ENCODE peak calls at places on chromosomes 11 and 22, in eight cellular contexts. V is esophagus squamous epithelium; E is uterus; K is CD8-positive, alpha-beta memory T cell; B is kidney epithelial cell; S is body of pancreas; I is H1; P is OCI-LY7. Q is an unnamed sample.

GRCh38 chr11:69487391-69487790 is 5.9 kb downstream of the LINC01488 start:
- DNase-seq in K (no peak), P (no peak), E (no peak), V (no peak), I (no peak), S (no peak), B (no peak), Q (no peak)

GRCh38 chr11:113562981-113563461 is 87.8 kb upstream of the DRD2 start:
- DNase-seq in V (no peak), K (no peak), B (no peak), S (no peak), P (no peak), E (no peak), I (no peak), Q (no peak)

GRCh38 chr11:17978553-17979287 is 34.1 kb downstream of the SERGEF start:
- DNase-seq in E (no peak), B (no peak), V (no peak), S (peak), I (no peak), P (peak), K (no peak), Q (no peak)

GRCh38 chr11:15539645-15540044 is 424.9 kb downstream of the INSC start:
- DNase-seq in I (no peak), P (no peak), B (no peak), E (no peak), V (no peak), K (no peak), S (no peak), Q (no peak)

GRCh38 chr22:29139965-29140782 is 65.5 kb upstream of the EMID1 start:
- DNase-seq in E (no peak), V (no peak), K (no peak), S (no peak), P (no peak), I (no peak), B (no peak), Q (no peak)

GRCh38 chr11:71489311-71490043 is 36.5 kb downstream of the NADSYN1 start:
- DNase-seq in S (no peak), P (no peak), V (no peak), K (no peak), E (no peak), B (peak), I (no peak), Q (no peak)

GRCh38 chr11:12691473-12691872 is 17.3 kb downstream of the TEAD1 start:
- DNase-seq in S (no peak), I (no peak), V (no peak), P (no peak), E (no peak), K (no peak), B (no peak), Q (no peak)

GRCh38 chr22:19875531-19876313 is 21.0 kb upstream of the GNB1L start:
- DNase-seq in P (no peak), V (no peak), E (peak), I (no peak), K (no peak), B (no peak), S (no peak), Q (no peak)

GRCh38 chr11:20213790-20214189 is 53.5 kb upstream of the DBX1 start:
- DNase-seq in E (no peak), S (no peak), P (no peak), V (no peak), B (no peak), I (no peak), K (no peak), Q (no peak)

GRCh38 chr11:65524010-65524746 is 705 bp upstream of the SCYL1 start:
- DNase-seq in E (peak), K (peak), B (no peak), V (no peak), I (no peak), P (no peak), S (peak), Q (no peak)

GRCh38 chr11:91952056-91952455 is 272.6 kb upstream of the FAT3 start:
- DNase-seq in V (no peak), P (no peak), B (no peak), E (no peak), S (no peak), I (no peak), K (no peak), Q (no peak)

GRCh38 chr22:35596821-35597220 is 20.3 kb downstream of the MB start:
- DNase-seq in S (peak), B (no peak), P (no peak), K (no peak), I (no peak), V (no peak), E (no peak), Q (no peak)

GRCh38 chr11:106625566-106625965 is 392.7 kb downstream of the GUCY1A2 start:
- DNase-seq in P (no peak), K (no peak), B (no peak), S (no peak), E (no peak), I (no peak), V (no peak), Q (no peak)

GRCh38 chr11:71420455-71421241 is 27.5 kb downstream of the DHCR7 start:
- DNase-seq in S (peak), V (no peak), I (peak), B (peak), E (no peak), P (peak), K (no peak), Q (peak)

GRCh38 chr11:20205807-20206206 is 45.5 kb upstream of the DBX1 start:
- DNase-seq in E (no peak), P (no peak), K (no peak), I (no peak), V (no peak), S (no peak), B (no peak), Q (no peak)

GRCh38 chr22:39820266-39820665 is 73.3 kb downstream of the ENTHD1 start:
- DNase-seq in V (no peak), I (no peak), S (no peak), P (no peak), E (no peak), B (peak), K (no peak), Q (peak)

GRCh38 chr22:43269325-43270040 is 73.7 kb downstream of the SCUBE1 start:
- DNase-seq in B (no peak), V (no peak), K (no peak), P (no peak), I (no peak), E (no peak), S (no peak), Q (no peak)

GRCh38 chr11:9535189-9535781 is 38.2 kb upstream of the WEE1 start:
- DNase-seq in K (peak), V (no peak), S (peak), E (peak), I (peak), P (peak), B (no peak), Q (no peak)

GRCh38 chr22:30074994-30075393 is 5.3 kb upstream of the HORMAD2 start:
- DNase-seq in P (no peak), I (no peak), K (no peak), B (no peak), S (no peak), V (no peak), E (no peak), Q (no peak)

GRCh38 chr22:17910561-17911311 is 113.6 kb downstream of the MICAL3 start:
- DNase-seq in E (peak), K (no peak), P (no peak), B (peak), I (no peak), V (no peak), S (peak), Q (peak)

GRCh38 chr11:101010899-101011298 is 118.7 kb downstream of the PGR start:
- DNase-seq in B (no peak), I (peak), S (no peak), E (no peak), P (no peak), K (no peak), V (no peak), Q (no peak)

GRCh38 chr22:44550666-44551491 is 52.8 kb upstream of the RTL6 start:
- DNase-seq in P (no peak), V (no peak), E (peak), K (no peak), B (no peak), I (no peak), S (peak), Q (peak)

GRCh38 chr22:41480397-41480735 is 11.4 kb downstream of the ACO2 start:
- DNase-seq in S (no peak), V (no peak), B (no peak), I (no peak), E (no peak), K (no peak), P (no peak), Q (no peak)

GRCh38 chr11:119974051-119974450 is 163.9 kb downstream of the TRIM29 start:
- DNase-seq in I (no peak), V (no peak), E (no peak), K (no peak), B (no peak), S (no peak), P (no peak), Q (no peak)

GRCh38 chr11:94553938-94554337 is 10.2 kb downstream of the FUT4 start:
- DNase-seq in I (no peak), E (no peak), S (no peak), K (no peak), V (no peak), B (no peak), P (no peak), Q (no peak)

GRCh38 chr11:119478711-119479285 is 55.8 kb upstream of the THY1 start:
- DNase-seq in I (no peak), S (no peak), P (no peak), K (no peak), V (no peak), E (no peak), B (no peak), Q (no peak)

GRCh38 chr22:20054034-20054427 is 26.0 kb upstream of the DGCR8 start:
- DNase-seq in V (no peak), S (no peak), K (no peak), E (no peak), B (no peak), I (no peak), P (no peak), Q (no peak)

GRCh38 chr11:4060182-4060923 is 34.2 kb upstream of the RRM1 start:
- DNase-seq in P (no peak), B (no peak), K (no peak), S (no peak), I (no peak), V (no peak), E (no peak), Q (no peak)

GRCh38 chr11:92738281-92738680 is 231.2 kb upstream of the MTNR1B start:
- DNase-seq in E (no peak), B (no peak), I (no peak), V (no peak), K (no peak), S (no peak), P (no peak), Q (no peak)

GRCh38 chr11:47784785-47785381 is 17.7 kb upstream of the FNBP4 start:
- DNase-seq in E (no peak), V (no peak), B (no peak), P (no peak), S (no peak), K (no peak), I (no peak), Q (no peak)

GRCh38 chr11:91813263-91813662 is 411.4 kb upstream of the FAT3 start:
- DNase-seq in E (no peak), S (no peak), B (no peak), P (no peak), K (no peak), V (no peak), I (no peak), Q (no peak)

GRCh38 chr11:17273668-17274321 is 2.7 kb upstream of the NUCB2 start:
- DNase-seq in S (no peak), I (no peak), V (no peak), B (no peak), E (no peak), K (no peak), P (peak), Q (no peak)

GRCh38 chr22:23984430-23984829 is 4.5 kb downstream of the GSTT2 start:
- DNase-seq in S (no peak), I (no peak), P (peak), K (no peak), V (no peak), E (no peak), B (no peak), Q (no peak)

GRCh38 chr11:28743101-28743550 is 634.9 kb downstream of the METTL15 start:
- DNase-seq in V (no peak), B (no peak), S (no peak), I (no peak), P (no peak), K (no peak), E (no peak), Q (no peak)

GRCh38 chr11:47586043-47586442 is 435 bp upstream of the FAM180B start:
- DNase-seq in P (no peak), K (no peak), B (no peak), V (no peak), S (no peak), E (no peak), I (no peak), Q (no peak)

GRCh38 chr22:47162865-47163264 is 400.4 kb downstream of the TBC1D22A start:
- DNase-seq in E (peak), B (no peak), K (no peak), I (no peak), P (no peak), V (no peak), S (peak), Q (no peak)

GRCh38 chr22:37278261-37278660 is 4.0 kb upstream of the CYTH4 start:
- DNase-seq in I (no peak), S (no peak), B (no peak), K (no peak), V (no peak), E (no peak), P (no peak), Q (no peak)

GRCh38 chr11:130737041-130737830 is 179.0 kb downstream of the SNX19 start:
- DNase-seq in V (no peak), I (no peak), P (no peak), B (no peak), S (no peak), E (no peak), K (no peak), Q (no peak)

GRCh38 chr11:17898782-17899181 is 114.1 kb downstream of the SERGEF start:
- DNase-seq in B (no peak), K (no peak), V (no peak), S (no peak), I (no peak), E (no peak), P (no peak), Q (no peak)

GRCh38 chr11:779120-779954 is 2.0 kb upstream of the GATD1 start:
- DNase-seq in E (no peak), B (no peak), I (no peak), P (no peak), S (no peak), K (no peak), V (no peak), Q (no peak)

GRCh38 chr11:774873-775592 is 2.3 kb downstream of the GATD1 start:
- DNase-seq in E (no peak), I (no peak), S (no peak), P (no peak), B (no peak), V (no peak), K (no peak), Q (no peak)

GRCh38 chr11:777288-778255 is at the start of gene GATD1:
- DNase-seq in B (no peak), E (peak), V (peak), P (peak), K (peak), S (peak), I (no peak), Q (no peak)

GRCh38 chr11:773830-774229 is 3.5 kb downstream of the GATD1 start:
- DNase-seq in P (no peak), E (no peak), V (no peak), I (no peak), B (no peak), K (no peak), S (no peak), Q (no peak)

DNA sequence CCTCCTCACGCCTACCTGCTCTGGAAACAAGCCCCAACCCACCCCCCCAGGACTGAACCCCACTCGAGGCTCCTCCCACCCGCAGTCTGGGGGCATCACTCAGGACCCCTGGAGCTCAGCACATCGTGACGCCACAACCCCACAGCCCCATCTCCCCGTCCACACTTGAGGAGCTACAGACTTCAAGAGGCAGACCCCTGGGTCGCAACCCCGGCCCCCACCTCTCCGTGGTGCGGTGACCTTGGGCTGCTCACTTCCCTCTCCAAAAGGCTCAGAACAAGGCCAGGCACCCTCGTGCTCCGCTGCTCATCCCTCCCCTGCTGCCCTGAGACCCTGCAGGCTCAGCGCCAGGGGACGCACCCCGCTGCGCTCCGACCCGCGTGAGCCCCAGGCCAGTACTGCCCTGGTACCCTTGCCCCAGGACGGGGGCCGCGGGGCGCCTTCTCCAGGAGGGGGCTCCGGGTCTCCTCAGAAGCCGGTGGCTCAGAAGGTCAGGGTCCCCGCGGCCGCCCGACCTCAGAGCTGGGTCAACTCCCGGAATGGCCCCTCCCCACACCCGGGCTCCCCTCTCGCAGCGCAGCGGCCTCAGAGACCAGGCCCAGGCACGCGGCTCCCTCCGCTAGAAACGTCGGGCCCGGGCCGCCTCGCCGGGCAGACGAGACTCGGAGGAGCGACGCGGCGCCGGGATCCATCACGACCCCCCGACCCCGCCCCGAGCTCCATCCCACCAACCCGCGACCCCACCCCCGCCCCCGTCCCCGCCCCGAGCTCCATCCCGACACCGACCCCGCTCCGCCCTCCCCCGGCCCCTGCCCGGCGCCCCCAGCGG is 614 bp downstream of the GATD1 start:
- DNase-seq in I (no peak), K (no peak), V (no peak), B (no peak), P (peak), S (no peak), E (no peak), Q (no peak)
- H3K4me3 ChIP-seq in I (peak), K (peak), V (peak), B (peak), P (peak), S (peak), E (peak), Q (peak)

GRCh38 chr11:109978895-109979294 is 114.3 kb upstream of the ZC3H12C start:
- DNase-seq in P (no peak), K (no peak), B (no peak), S (no peak), E (no peak), V (no peak), I (no peak), Q (no peak)

GRCh38 chr11:109986488-109986887 is 106.7 kb upstream of the ZC3H12C start:
- DNase-seq in S (no peak), K (no peak), P (no peak), E (no peak), I (no peak), B (no peak), V (no peak), Q (no peak)

GRCh38 chr11:109983358-109983757 is 109.8 kb upstream of the ZC3H12C start:
- DNase-seq in E (no peak), K (no peak), B (no peak), S (no peak), P (no peak), I (no peak), V (no peak), Q (no peak)

GRCh38 chr11:109981028-109981636 is 112.1 kb upstream of the ZC3H12C start:
- DNase-seq in P (no peak), B (no peak), K (no peak), E (no peak), S (no peak), V (no peak), I (no peak), Q (no peak)

DNA sequence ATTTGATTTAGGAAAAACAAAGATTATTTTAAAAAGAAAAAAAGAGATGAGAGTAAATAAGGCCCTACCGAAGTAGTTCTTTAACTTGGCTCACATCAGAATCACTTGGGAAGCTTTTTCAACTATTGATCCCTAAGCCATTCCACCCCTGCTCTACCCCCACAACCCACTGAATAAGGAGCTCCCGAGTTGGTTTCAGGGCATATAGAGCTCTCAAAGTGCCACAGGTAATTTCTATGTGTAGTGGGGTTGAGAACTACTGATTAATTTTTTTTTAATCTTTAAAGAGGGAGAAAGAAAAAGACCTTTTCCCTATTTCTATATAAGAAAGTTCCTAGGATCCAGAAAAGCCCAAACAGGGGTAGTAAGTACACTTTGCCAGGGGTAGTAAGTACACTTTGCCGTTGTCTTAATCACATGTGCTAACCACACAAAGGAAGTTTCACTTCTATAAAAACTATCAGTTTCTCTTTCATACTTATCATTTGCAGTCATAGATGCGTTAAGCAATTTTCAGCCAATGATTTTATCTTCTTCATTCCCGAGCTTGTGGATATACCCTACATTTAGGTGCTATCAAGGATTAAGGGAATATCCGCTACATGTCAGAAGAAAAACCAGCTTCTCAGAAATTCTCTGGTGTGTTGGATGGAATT is 108.4 kb upstream of the ZC3H12C start:
- DNase-seq in I (no peak), K (no peak), S (no peak), V (no peak), P (peak), E (no peak), B (no peak), Q (no peak)
- H3K4me3 ChIP-seq in I (no peak), K (no peak), S (no peak), V (no peak), P (peak), E (no peak), B (no peak), Q (no peak)

GRCh38 chr11:62542111-62542745 is 4.4 kb downstream of the AHNAK start:
- DNase-seq in V (no peak), K (no peak), I (no peak), B (no peak), E (no peak), P (no peak), S (no peak), Q (no peak)
- H3K4me3 ChIP-seq in V (peak), K (peak), I (peak), B (peak), E (peak), P (no peak), S (no peak), Q (peak)

GRCh38 chr11:1907955-1908354 is 11.5 kb upstream of the TNNT3 start:
- DNase-seq in S (no peak), K (no peak), I (no peak), P (no peak), B (no peak), V (no peak), E (no peak), Q (no peak)
- H3K4me3 ChIP-seq in S (no peak), K (no peak), I (no peak), P (no peak), B (no peak), V (no peak), E (no peak), Q (no peak)

DNA sequence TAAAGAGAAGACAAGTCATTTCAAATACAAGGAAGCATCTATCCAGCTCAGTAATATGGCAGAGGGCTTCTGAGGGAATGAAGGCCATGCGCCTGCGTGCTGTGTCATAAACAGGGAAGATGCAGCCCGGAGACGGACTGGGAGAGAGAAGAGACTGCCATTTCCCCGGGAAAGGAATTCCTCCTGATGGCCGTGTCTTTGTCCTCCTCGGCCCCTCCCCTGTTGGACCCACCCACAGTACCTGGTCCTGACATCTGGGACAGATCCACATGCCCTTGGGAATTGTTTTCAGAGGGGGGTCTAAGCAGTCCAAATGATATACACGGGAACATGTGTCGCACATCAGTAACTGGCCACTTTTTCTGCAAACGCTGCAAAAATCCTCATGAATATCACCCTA is 15.5 kb downstream of the LARGE2 start:
- DNase-seq in S (no peak), P (no peak), E (no peak), K (no peak), V (no peak), B (no peak), I (no peak), Q (no peak)
- H3K4me3 ChIP-seq in S (no peak), P (no peak), E (no peak), K (no peak), V (no peak), B (no peak), I (no peak), Q (no peak)

GRCh38 chr11:562046-562645 is 1.4 kb downstream of the RASSF7 start:
- DNase-seq in E (no peak), B (no peak), V (no peak), P (no peak), I (no peak), S (no peak), K (no peak), Q (no peak)
- H3K4me3 ChIP-seq in E (no peak), B (peak), V (peak), P (peak), I (peak), S (peak), K (peak), Q (peak)